ENCODE peak calls at places on chromosomes 13 and 19, in ten cellular contexts. One of them, this sample, is unnamed.

GRCh38 chr19:43329989-43330388 is 23.5 kb upstream of the CD177 start:
- DNase-seq in H4: no peak
- DNase-seq in AG10803: no peak
- DNase-seq in cardiac septum: no peak
- DNase-seq in effector memory CD4-positive, alpha-beta T cell: no peak
- DNase-seq in NCI-H748 treated with DMSO at 0.1 percent for 48 hours: no peak
- DNase-seq in dermis microvascular lymphatic vessel endothelial cell: no peak
- DNase-seq in Caki2: no peak
- DNase-seq in lung microvascular endothelial cell: no peak
- DNase-seq in HS-27A: no peak
- DNase-seq in this sample: no peak

GRCh38 chr13:112760440-112760839 is 70.6 kb downstream of the ATP11A start:
- DNase-seq in Caki2: no peak
- DNase-seq in lung microvascular endothelial cell: peak; percentile 53
- DNase-seq in H4: no peak
- DNase-seq in dermis microvascular lymphatic vessel endothelial cell: no peak
- DNase-seq in effector memory CD4-positive, alpha-beta T cell: no peak
- DNase-seq in HS-27A: no peak
- DNase-seq in NCI-H748 treated with DMSO at 0.1 percent for 48 hours: no peak
- DNase-seq in AG10803: no peak
- DNase-seq in cardiac septum: no peak
- DNase-seq in this sample: peak; percentile 79

GRCh38 chr13:28283600-28283999 is 145.3 kb downstream of the PAN3 start:
- DNase-seq in dermis microvascular lymphatic vessel endothelial cell: no peak
- DNase-seq in lung microvascular endothelial cell: no peak
- DNase-seq in effector memory CD4-positive, alpha-beta T cell: no peak
- DNase-seq in HS-27A: no peak
- DNase-seq in Caki2: no peak
- DNase-seq in NCI-H748 treated with DMSO at 0.1 percent for 48 hours: no peak
- DNase-seq in cardiac septum: no peak
- DNase-seq in AG10803: no peak
- DNase-seq in H4: no peak
- DNase-seq in this sample: no peak

GRCh38 chr13:55199132-55199531 is 1941.6 kb upstream of the PRR20A start:
- DNase-seq in lung microvascular endothelial cell: no peak
- DNase-seq in cardiac septum: no peak
- DNase-seq in Caki2: peak; percentile 0
- DNase-seq in dermis microvascular lymphatic vessel endothelial cell: no peak
- DNase-seq in H4: peak; percentile 15
- DNase-seq in effector memory CD4-positive, alpha-beta T cell: no peak
- DNase-seq in HS-27A: no peak
- DNase-seq in NCI-H748 treated with DMSO at 0.1 percent for 48 hours: peak; percentile 16
- DNase-seq in AG10803: no peak
- DNase-seq in this sample: no peak

GRCh38 chr13:41065098-41065497 is 3.8 kb downstream of the WBP4 start:
- DNase-seq in dermis microvascular lymphatic vessel endothelial cell: no peak
- DNase-seq in HS-27A: no peak
- DNase-seq in AG10803: peak; percentile 81
- DNase-seq in lung microvascular endothelial cell: peak; percentile 54
- DNase-seq in cardiac septum: no peak
- DNase-seq in Caki2: peak; percentile 46
- DNase-seq in effector memory CD4-positive, alpha-beta T cell: no peak
- DNase-seq in H4: no peak
- DNase-seq in NCI-H748 treated with DMSO at 0.1 percent for 48 hours: no peak
- DNase-seq in this sample: peak; percentile 78

GRCh38 chr19:1161716-1162115 is 12.4 kb downstream of the SBNO2 start:
- DNase-seq in lung microvascular endothelial cell: no peak
- DNase-seq in effector memory CD4-positive, alpha-beta T cell: no peak
- DNase-seq in HS-27A: no peak
- DNase-seq in dermis microvascular lymphatic vessel endothelial cell: no peak
- DNase-seq in AG10803: no peak
- DNase-seq in cardiac septum: no peak
- DNase-seq in H4: no peak
- DNase-seq in NCI-H748 treated with DMSO at 0.1 percent for 48 hours: no peak
- DNase-seq in Caki2: no peak
- DNase-seq in this sample: peak; percentile 79

GRCh38 chr13:31767175-31767900 is 28.0 kb downstream of the RXFP2 start:
- DNase-seq in cardiac septum: no peak
- DNase-seq in HS-27A: peak; percentile 70
- DNase-seq in dermis microvascular lymphatic vessel endothelial cell: no peak
- DNase-seq in AG10803: peak; percentile 98
- DNase-seq in H4: peak; percentile 67
- DNase-seq in effector memory CD4-positive, alpha-beta T cell: no peak
- DNase-seq in Caki2: no peak
- DNase-seq in NCI-H748 treated with DMSO at 0.1 percent for 48 hours: no peak
- DNase-seq in lung microvascular endothelial cell: no peak
- DNase-seq in this sample: peak; percentile 61

GRCh38 chr13:98486412-98486811 is 90.5 kb downstream of the STK24 start:
- DNase-seq in HS-27A: no peak
- DNase-seq in effector memory CD4-positive, alpha-beta T cell: no peak
- DNase-seq in dermis microvascular lymphatic vessel endothelial cell: no peak
- DNase-seq in cardiac septum: no peak
- DNase-seq in AG10803: no peak
- DNase-seq in lung microvascular endothelial cell: no peak
- DNase-seq in Caki2: no peak
- DNase-seq in NCI-H748 treated with DMSO at 0.1 percent for 48 hours: no peak
- DNase-seq in H4: no peak
- DNase-seq in this sample: no peak

GRCh38 chr13:97978661-97979450 is 25.4 kb downstream of the IPO5 start:
- DNase-seq in Caki2: no peak
- DNase-seq in cardiac septum: no peak
- DNase-seq in AG10803: peak; percentile 83
- DNase-seq in lung microvascular endothelial cell: no peak
- DNase-seq in dermis microvascular lymphatic vessel endothelial cell: peak; percentile 64
- DNase-seq in H4: no peak
- DNase-seq in HS-27A: no peak
- DNase-seq in NCI-H748 treated with DMSO at 0.1 percent for 48 hours: no peak
- DNase-seq in effector memory CD4-positive, alpha-beta T cell: no peak
- DNase-seq in this sample: no peak

GRCh38 chr13:33303885-33304284 is 18.3 kb upstream of the STARD13 start:
- DNase-seq in H4: no peak
- DNase-seq in lung microvascular endothelial cell: no peak
- DNase-seq in cardiac septum: no peak
- DNase-seq in Caki2: no peak
- DNase-seq in NCI-H748 treated with DMSO at 0.1 percent for 48 hours: no peak
- DNase-seq in dermis microvascular lymphatic vessel endothelial cell: no peak
- DNase-seq in effector memory CD4-positive, alpha-beta T cell: no peak
- DNase-seq in HS-27A: no peak
- DNase-seq in AG10803: peak; percentile 73
- DNase-seq in this sample: no peak

GRCh38 chr19:34231439-34231838 is 22.9 kb upstream of the GARRE1 start:
- DNase-seq in HS-27A: no peak
- DNase-seq in NCI-H748 treated with DMSO at 0.1 percent for 48 hours: no peak
- DNase-seq in dermis microvascular lymphatic vessel endothelial cell: no peak
- DNase-seq in H4: no peak
- DNase-seq in Caki2: no peak
- DNase-seq in AG10803: no peak
- DNase-seq in effector memory CD4-positive, alpha-beta T cell: no peak
- DNase-seq in cardiac septum: no peak
- DNase-seq in lung microvascular endothelial cell: no peak
- DNase-seq in this sample: no peak

GRCh38 chr19:54465367-54466109 is 2.0 kb upstream of the LENG9 start:
- DNase-seq in effector memory CD4-positive, alpha-beta T cell: no peak
- DNase-seq in AG10803: no peak
- DNase-seq in H4: peak; percentile 17
- DNase-seq in dermis microvascular lymphatic vessel endothelial cell: no peak
- DNase-seq in NCI-H748 treated with DMSO at 0.1 percent for 48 hours: no peak
- DNase-seq in HS-27A: no peak
- DNase-seq in Caki2: no peak
- DNase-seq in lung microvascular endothelial cell: no peak
- DNase-seq in cardiac septum: no peak
- DNase-seq in this sample: no peak

GRCh38 chr13:44266305-44266704 is 107.3 kb upstream of the SERP2 start:
- DNase-seq in lung microvascular endothelial cell: no peak
- DNase-seq in effector memory CD4-positive, alpha-beta T cell: no peak
- DNase-seq in dermis microvascular lymphatic vessel endothelial cell: no peak
- DNase-seq in AG10803: no peak
- DNase-seq in Caki2: no peak
- DNase-seq in cardiac septum: no peak
- DNase-seq in HS-27A: no peak
- DNase-seq in H4: no peak
- DNase-seq in NCI-H748 treated with DMSO at 0.1 percent for 48 hours: no peak
- DNase-seq in this sample: no peak

GRCh38 chr13:110470272-110471009 is 91.1 kb downstream of the RAB20 start:
- DNase-seq in dermis microvascular lymphatic vessel endothelial cell: peak; percentile 89
- DNase-seq in H4: no peak
- DNase-seq in effector memory CD4-positive, alpha-beta T cell: no peak
- DNase-seq in NCI-H748 treated with DMSO at 0.1 percent for 48 hours: no peak
- DNase-seq in AG10803: no peak
- DNase-seq in HS-27A: no peak
- DNase-seq in lung microvascular endothelial cell: peak; percentile 53
- DNase-seq in Caki2: no peak
- DNase-seq in cardiac septum: no peak
- DNase-seq in this sample: no peak

GRCh38 chr19:16360738-16361137 is 36.1 kb downstream of the KLF2 start:
- DNase-seq in NCI-H748 treated with DMSO at 0.1 percent for 48 hours: no peak
- DNase-seq in dermis microvascular lymphatic vessel endothelial cell: no peak
- DNase-seq in HS-27A: no peak
- DNase-seq in lung microvascular endothelial cell: no peak
- DNase-seq in effector memory CD4-positive, alpha-beta T cell: no peak
- DNase-seq in AG10803: no peak
- DNase-seq in H4: no peak
- DNase-seq in Caki2: no peak
- DNase-seq in cardiac septum: no peak
- DNase-seq in this sample: no peak

GRCh38 chr19:12801466-12802266 is at the start of the genes PRDX2 and THSD8:
- DNase-seq in HS-27A: no peak
- DNase-seq in lung microvascular endothelial cell: peak; percentile 64
- DNase-seq in H4: no peak
- DNase-seq in dermis microvascular lymphatic vessel endothelial cell: no peak
- DNase-seq in effector memory CD4-positive, alpha-beta T cell: peak; percentile 50
- DNase-seq in Caki2: no peak
- DNase-seq in NCI-H748 treated with DMSO at 0.1 percent for 48 hours: peak; percentile 35
- DNase-seq in cardiac septum: peak; percentile 88
- DNase-seq in AG10803: peak; percentile 63
- DNase-seq in this sample: peak; percentile 68

GRCh38 chr13:31072041-31072440 is 89.7 kb downstream of the HSPH1 start:
- DNase-seq in Caki2: no peak
- DNase-seq in dermis microvascular lymphatic vessel endothelial cell: no peak
- DNase-seq in HS-27A: no peak
- DNase-seq in AG10803: peak; percentile 17
- DNase-seq in NCI-H748 treated with DMSO at 0.1 percent for 48 hours: no peak
- DNase-seq in effector memory CD4-positive, alpha-beta T cell: no peak
- DNase-seq in H4: no peak
- DNase-seq in cardiac septum: no peak
- DNase-seq in lung microvascular endothelial cell: no peak
- DNase-seq in this sample: peak; percentile 20

GRCh38 chr19:10612515-10613119 is 12.7 kb upstream of the SLC44A2 start:
- DNase-seq in cardiac septum: peak; percentile 94
- DNase-seq in HS-27A: no peak
- DNase-seq in Caki2: no peak
- DNase-seq in effector memory CD4-positive, alpha-beta T cell: no peak
- DNase-seq in lung microvascular endothelial cell: no peak
- DNase-seq in H4: no peak
- DNase-seq in AG10803: no peak
- DNase-seq in dermis microvascular lymphatic vessel endothelial cell: no peak
- DNase-seq in NCI-H748 treated with DMSO at 0.1 percent for 48 hours: no peak
- DNase-seq in this sample: no peak

GRCh38 chr19:4518345-4519171 is at the start of gene PLIN4:
- DNase-seq in dermis microvascular lymphatic vessel endothelial cell: peak; percentile 72
- DNase-seq in lung microvascular endothelial cell: no peak
- DNase-seq in HS-27A: no peak
- DNase-seq in effector memory CD4-positive, alpha-beta T cell: no peak
- DNase-seq in H4: peak; percentile 69
- DNase-seq in NCI-H748 treated with DMSO at 0.1 percent for 48 hours: no peak
- DNase-seq in Caki2: no peak
- DNase-seq in cardiac septum: peak; percentile 90
- DNase-seq in AG10803: peak; percentile 39
- DNase-seq in this sample: peak; percentile 28

GRCh38 chr13:95793018-95793555 is 116.1 kb downstream of the DNAJC3 start:
- DNase-seq in AG10803: no peak
- DNase-seq in lung microvascular endothelial cell: no peak
- DNase-seq in dermis microvascular lymphatic vessel endothelial cell: no peak
- DNase-seq in Caki2: no peak
- DNase-seq in HS-27A: no peak
- DNase-seq in cardiac septum: no peak
- DNase-seq in effector memory CD4-positive, alpha-beta T cell: no peak
- DNase-seq in NCI-H748 treated with DMSO at 0.1 percent for 48 hours: no peak
- DNase-seq in H4: no peak
- DNase-seq in this sample: no peak

GRCh38 chr13:30464496-30465351 is 1.0 kb downstream of the HMGB1 start:
- DNase-seq in lung microvascular endothelial cell: peak; percentile 80
- DNase-seq in effector memory CD4-positive, alpha-beta T cell: peak; percentile 66
- DNase-seq in NCI-H748 treated with DMSO at 0.1 percent for 48 hours: peak; percentile 91
- DNase-seq in H4: peak; percentile 66
- DNase-seq in dermis microvascular lymphatic vessel endothelial cell: peak; percentile 31
- DNase-seq in cardiac septum: peak; percentile 83
- DNase-seq in AG10803: peak; percentile 87
- DNase-seq in Caki2: peak; percentile 84
- DNase-seq in HS-27A: no peak
- DNase-seq in this sample: peak; percentile 83

GRCh38 chr19:7562646-7563393 is 27.3 kb downstream of the PNPLA6 start:
- DNase-seq in H4: no peak
- DNase-seq in AG10803: no peak
- DNase-seq in effector memory CD4-positive, alpha-beta T cell: no peak
- DNase-seq in HS-27A: no peak
- DNase-seq in NCI-H748 treated with DMSO at 0.1 percent for 48 hours: no peak
- DNase-seq in dermis microvascular lymphatic vessel endothelial cell: no peak
- DNase-seq in Caki2: no peak
- DNase-seq in cardiac septum: no peak
- DNase-seq in lung microvascular endothelial cell: no peak
- DNase-seq in this sample: peak; percentile 6

GRCh38 chr13:21670006-21670882 is 629 bp upstream of the FGF9 start:
- DNase-seq in effector memory CD4-positive, alpha-beta T cell: peak; percentile 39
- DNase-seq in cardiac septum: peak; percentile 80
- DNase-seq in HS-27A: no peak
- DNase-seq in lung microvascular endothelial cell: peak; percentile 59
- DNase-seq in dermis microvascular lymphatic vessel endothelial cell: no peak
- DNase-seq in Caki2: peak; percentile 63
- DNase-seq in NCI-H748 treated with DMSO at 0.1 percent for 48 hours: peak; percentile 89
- DNase-seq in H4: peak; percentile 16
- DNase-seq in AG10803: peak; percentile 38
- DNase-seq in this sample: peak; percentile 52

GRCh38 chr19:43594710-43595604 is 977 bp downstream of the IRGQ start:
- DNase-seq in Caki2: peak; percentile 50
- DNase-seq in HS-27A: no peak
- DNase-seq in H4: no peak
- DNase-seq in effector memory CD4-positive, alpha-beta T cell: peak; percentile 54
- DNase-seq in NCI-H748 treated with DMSO at 0.1 percent for 48 hours: peak; percentile 67
- DNase-seq in AG10803: peak; percentile 51
- DNase-seq in lung microvascular endothelial cell: peak; percentile 82
- DNase-seq in cardiac septum: no peak
- DNase-seq in dermis microvascular lymphatic vessel endothelial cell: peak; percentile 60
- DNase-seq in this sample: peak; percentile 71

GRCh38 chr19:15421136-15421535 is 2.3 kb upstream of the AKAP8L start:
- DNase-seq in HS-27A: no peak
- DNase-seq in cardiac septum: no peak
- DNase-seq in Caki2: no peak
- DNase-seq in lung microvascular endothelial cell: no peak
- DNase-seq in dermis microvascular lymphatic vessel endothelial cell: no peak
- DNase-seq in H4: no peak
- DNase-seq in AG10803: no peak
- DNase-seq in NCI-H748 treated with DMSO at 0.1 percent for 48 hours: no peak
- DNase-seq in effector memory CD4-positive, alpha-beta T cell: no peak
- DNase-seq in this sample: no peak

GRCh38 chr19:49488863-49489537 is 1.6 kb downstream of the RPL13A start:
- DNase-seq in AG10803: no peak
- DNase-seq in NCI-H748 treated with DMSO at 0.1 percent for 48 hours: no peak
- DNase-seq in lung microvascular endothelial cell: no peak
- DNase-seq in cardiac septum: no peak
- DNase-seq in H4: no peak
- DNase-seq in Caki2: no peak
- DNase-seq in effector memory CD4-positive, alpha-beta T cell: no peak
- DNase-seq in HS-27A: no peak
- DNase-seq in dermis microvascular lymphatic vessel endothelial cell: no peak
- DNase-seq in this sample: no peak

GRCh38 chr13:113926301-113926761 is 47.5 kb downstream of the C13orf46 start:
- DNase-seq in HS-27A: no peak
- DNase-seq in AG10803: peak; percentile 90
- DNase-seq in Caki2: no peak
- DNase-seq in cardiac septum: peak; percentile 49
- DNase-seq in lung microvascular endothelial cell: no peak
- DNase-seq in H4: no peak
- DNase-seq in dermis microvascular lymphatic vessel endothelial cell: no peak
- DNase-seq in effector memory CD4-positive, alpha-beta T cell: no peak
- DNase-seq in NCI-H748 treated with DMSO at 0.1 percent for 48 hours: no peak
- DNase-seq in this sample: peak; percentile 95

GRCh38 chr13:30895773-30896172 is 10.3 kb upstream of the MEDAG start:
- DNase-seq in H4: peak; percentile 22
- DNase-seq in Caki2: no peak
- DNase-seq in HS-27A: no peak
- DNase-seq in NCI-H748 treated with DMSO at 0.1 percent for 48 hours: no peak
- DNase-seq in cardiac septum: no peak
- DNase-seq in effector memory CD4-positive, alpha-beta T cell: no peak
- DNase-seq in lung microvascular endothelial cell: peak; percentile 80
- DNase-seq in dermis microvascular lymphatic vessel endothelial cell: peak; percentile 79
- DNase-seq in AG10803: peak; percentile 95
- DNase-seq in this sample: peak; percentile 92

This sample was measured in fibroblast of villous mesenchyme.